ENCODE peak calls at places on chromosomes 12 and 14, in five cellular contexts. K, F, P, C and Z are unnamed samples.

GRCh38 chr12:67943295-67943892 is 45.9 kb upstream of the IFNG-AS1 start:
- DNase-seq in K (peak; percentile 43), F (peak; percentile 56), P (no peak), C (peak; percentile 27), Z (peak; percentile 75)

GRCh38 chr12:122208073-122208820 is 4.7 kb downstream of the B3GNT4 start:
- DNase-seq in K (no peak), F (no peak), P (no peak), C (no peak), Z (no peak)

GRCh38 chr12:92065018-92065499 is 80.6 kb downstream of the BTG1 start:
- DNase-seq in K (peak; percentile 64), F (peak; percentile 66), P (no peak), C (peak; percentile 49), Z (peak; percentile 87)

GRCh38 chr12:120116792-120117651 is 469 bp upstream of the RAB35 start:
- DNase-seq in K (peak; percentile 97), F (peak; percentile 85), P (peak; percentile 98), C (peak; percentile 95), Z (peak; percentile 89)

GRCh38 chr14:88189040-88189839 is 133.8 kb downstream of the KCNK10 start:
- DNase-seq in K (peak; percentile 50), F (peak; percentile 85), P (no peak), C (no peak), Z (peak; percentile 62)

GRCh38 chr14:93220509-93220908 is 13.5 kb downstream of the UBR7 start:
- DNase-seq in K (no peak), F (no peak), P (no peak), C (no peak), Z (no peak)

GRCh38 chr14:61839452-61839851 is 77.2 kb downstream of the SNAPC1 start:
- DNase-seq in K (no peak), F (no peak), P (no peak), C (no peak), Z (no peak)

GRCh38 chr14:76782885-76783566 is 21.8 kb downstream of the VASH1 start:
- DNase-seq in K (no peak), F (no peak), P (no peak), C (no peak), Z (no peak)

GRCh38 chr14:30748343-30748742 is 126.0 kb upstream of the COCH start:
- DNase-seq in K (no peak), F (no peak), P (no peak), C (no peak), Z (no peak)

GRCh38 chr12:59742831-59743230 is 147.0 kb downstream of the SLC16A7 start:
- DNase-seq in K (no peak), F (no peak), P (no peak), C (no peak), Z (no peak)

GRCh38 chr12:122491991-122492390 is 8.7 kb downstream of the ZCCHC8 start:
- DNase-seq in K (no peak), F (no peak), P (no peak), C (no peak), Z (no peak)

GRCh38 chr14:81323621-81324400 is 76.3 kb downstream of the STON2 start:
- DNase-seq in K (no peak), F (peak; percentile 77), P (no peak), C (no peak), Z (peak; percentile 55)

GRCh38 chr14:64971452-64971889 is 665 bp downstream of the RAB15 start:
- DNase-seq in K (no peak), F (no peak), P (no peak), C (no peak), Z (no peak)

GRCh38 chr14:99671230-99672224 is 12.6 kb upstream of the CYP46A1 start:
- DNase-seq in K (no peak), F (no peak), P (no peak), C (no peak), Z (no peak)

GRCh38 chr12:69570545-69571399 is 14.5 kb upstream of the CCT2 start:
- DNase-seq in K (peak; percentile 54), F (peak; percentile 47), P (no peak), C (peak; percentile 48), Z (peak; percentile 69)

GRCh38 chr12:4530982-4531586 is 7.6 kb upstream of the RAD51AP1 start:
- DNase-seq in K (no peak), F (peak; percentile 21), P (no peak), C (no peak), Z (no peak)

GRCh38 chr12:127455347-127456265 is 811.4 kb upstream of the TMEM132C start:
- DNase-seq in K (no peak), F (no peak), P (no peak), C (no peak), Z (no peak)

GRCh38 chr12:3752741-3753486 is at the start of gene CRACR2A:
- DNase-seq in K (peak; percentile 92), F (peak; percentile 83), P (peak; percentile 86), C (peak; percentile 80), Z (no peak)

GRCh38 chr14:54226103-54226502 is 170.7 kb upstream of the CDKN3 start:
- DNase-seq in K (no peak), F (no peak), P (no peak), C (no peak), Z (no peak)

GRCh38 chr14:59632381-59632780 is 55.8 kb upstream of the CCDC175 start:
- DNase-seq in K (peak; percentile 29), F (peak; percentile 34), P (no peak), C (no peak), Z (peak; percentile 60)

GRCh38 chr12:130335517-130336392 is 1.9 kb upstream of the PIWIL1 start:
- DNase-seq in K (no peak), F (peak; percentile 68), P (no peak), C (no peak), Z (peak; percentile 52)

GRCh38 chr12:73053903-73054302 is 781.7 kb downstream of the TRHDE start:
- DNase-seq in K (no peak), F (no peak), P (no peak), C (no peak), Z (no peak)

GRCh38 chr14:95104911-95105310 is 52.4 kb downstream of the DICER1 start:
- DNase-seq in K (no peak), F (no peak), P (no peak), C (no peak), Z (no peak)

GRCh38 chr12:13120431-13120830 is 17.0 kb upstream of the GSG1 start:
- DNase-seq in K (no peak), F (no peak), P (no peak), C (no peak), Z (no peak)

GRCh38 chr14:102544034-102544744 is 34.6 kb upstream of the ANKRD9 start:
- DNase-seq in K (no peak), F (no peak), P (no peak), C (no peak), Z (no peak)

GRCh38 chr14:68589447-68590232 is 203.2 kb downstream of the ZFP36L1 start:
- DNase-seq in K (no peak), F (no peak), P (peak; percentile 70), C (no peak), Z (no peak)

GRCh38 chr12:98743362-98743953 is 98.4 kb downstream of the APAF1 start:
- DNase-seq in K (peak; percentile 40), F (no peak), P (no peak), C (no peak), Z (no peak)